ENCODE peak calls at places on chromosomes 4 and X, in seven cellular contexts. E is uterus; Q is amygdala; Y is brain pericyte; Z is ACHN; K is mesendoderm; D is activated CD8-positive, alpha-beta T cell treated with anti-CD3 and anti-CD28 coated beads, Interleukin-2, amount 10 ng/mL, durations not matched to agents 7 days and 5 days. F is an unnamed sample.

GRCh38 chr4:27414867-27415266 is 554.2 kb downstream of the STIM2 start:
- DNase-seq in Z (no peak), Q (no peak), E (no peak), Y (no peak), D (no peak), K (no peak), F (no peak)

GRCh38 chrX:21847342-21847741 is 7.9 kb downstream of the MBTPS2 start:
- DNase-seq in Q (no peak), Z (no peak), Y (no peak), D (no peak), E (no peak), K (no peak), F (no peak)

GRCh38 chr4:2831611-2832308 is 11.9 kb upstream of the ADD1 start:
- DNase-seq in Z (no peak), Y (no peak), E (no peak), K (no peak), Q (no peak), D (no peak), F (no peak)

GRCh38 chrX:10579018-10579752 is 41.2 kb downstream of the MID1 start:
- DNase-seq in E (no peak), D (no peak), Q (no peak), K (peak), Z (peak), Y (no peak), F (no peak)

GRCh38 chr4:104531390-104531789 is 36.7 kb upstream of the CXXC4 start:
- DNase-seq in Y (no peak), Z (no peak), K (peak), Q (no peak), D (no peak), E (no peak), F (no peak)

GRCh38 chr4:84718699-84719098 is 135.8 kb downstream of the CDS1 start:
- DNase-seq in E (no peak), Z (no peak), Q (no peak), D (no peak), K (no peak), Y (no peak), F (no peak)

GRCh38 chr4:3637326-3638016 is 105.2 kb upstream of the LRPAP1 start:
- DNase-seq in D (no peak), Z (no peak), E (peak), Q (no peak), Y (no peak), K (no peak), F (no peak)

GRCh38 chr4:106019771-106020170 is 124.5 kb downstream of the NPNT start:
- DNase-seq in Z (no peak), D (no peak), Y (no peak), Q (no peak), K (no peak), E (no peak), F (no peak)

GRCh38 chr4:42464550-42465124 is 67.3 kb downstream of the SHISA3 start:
- DNase-seq in K (no peak), D (no peak), E (no peak), Q (no peak), Y (no peak), Z (no peak), F (no peak)